ENCODE peak calls at places on chromosomes 5 and 9, in five cellular contexts. G is HepG2, Z is heart left ventricle, Q is mucosa of descending colon, J is HCT116. W is an unnamed sample.
A peak's percentile ranks its signal among the peaks of the same experiment; 100 is the strongest.

GRCh38 chr5:1320436-1321344 is 24.2 kb downstream of the CLPTM1L start:
- DNase-seq in G (no peak), Z (peak; percentile 16), Q (no peak), J (no peak), W (no peak)

GRCh38 chr5:105197531-105197930 is 1634.9 kb upstream of the NUDT12 start:
- DNase-seq in G (no peak), Z (no peak), Q (no peak), J (no peak), W (no peak)

GRCh38 chr5:66417681-66418248 is 178.4 kb upstream of the MAST4 start:
- DNase-seq in G (no peak), Z (no peak), Q (no peak), J (no peak), W (no peak)

GRCh38 chr5:145449794-145450193 is 385.3 kb downstream of the PRELID2 start:
- DNase-seq in G (no peak), Z (no peak), Q (no peak), J (no peak), W (no peak)

GRCh38 chr5:28390341-28390740 is 1352.0 kb upstream of the CDH9 start:
- DNase-seq in G (no peak), Z (no peak), Q (no peak), J (no peak), W (no peak)

GRCh38 chr9:8384126-8384525 is 584.5 kb upstream of the DMAC1 start:
- DNase-seq in G (no peak), Z (no peak), Q (no peak), J (no peak), W (no peak)

GRCh38 chr5:135053278-135053677 is 19.2 kb upstream of the PITX1 start:
- DNase-seq in G (no peak), Z (no peak), Q (no peak), J (no peak), W (peak; percentile 38)

GRCh38 chr9:16515879-16516289 is 354.6 kb downstream of the BNC2 start:
- DNase-seq in G (no peak), Z (no peak), Q (no peak), J (no peak), W (no peak)

GRCh38 chr9:130243015-130243881 is 22.3 kb upstream of the HMCN2 start:
- DNase-seq in G (peak; percentile 65), Z (peak; percentile 73), Q (peak; percentile 88), J (peak; percentile 47), W (peak; percentile 79)

GRCh38 chr9:136343121-136343883 is 16.0 kb downstream of the GPSM1 start:
- DNase-seq in G (no peak), Z (peak; percentile 91), Q (no peak), J (no peak), W (no peak)

GRCh38 chr5:542693-543311 is 18.6 kb upstream of the SLC9A3 start:
- DNase-seq in G (no peak), Z (peak; percentile 15), Q (no peak), J (no peak), W (peak; percentile 8)

GRCh38 chr5:79924936-79925893 is 65.8 kb downstream of the MTX3 start:
- DNase-seq in G (no peak), Z (no peak), Q (peak; percentile 2), J (no peak), W (no peak)

GRCh38 chr9:92711146-92711545 is 41.2 kb upstream of the IPPK start:
- DNase-seq in G (no peak), Z (no peak), Q (no peak), J (no peak), W (no peak)

GRCh38 chr9:96067551-96068076 is 192.1 kb downstream of the ERCC6L2 start:
- DNase-seq in G (no peak), Z (no peak), Q (no peak), J (no peak), W (no peak)

GRCh38 chr9:107848598-107848997 is 359.0 kb upstream of the KLF4 start:
- DNase-seq in G (no peak), Z (no peak), Q (no peak), J (no peak), W (no peak)

GRCh38 chr9:74942801-74943200 is 9.9 kb downstream of the C9orf40 start:
- DNase-seq in G (no peak), Z (no peak), Q (no peak), J (no peak), W (no peak)

GRCh38 chr5:139188558-139189270 is 9.5 kb downstream of the SIL1 start:
- DNase-seq in G (peak; percentile 32), Z (no peak), Q (no peak), J (no peak), W (no peak)

GRCh38 chr5:67063791-67064190 is 132.8 kb downstream of the CD180 start:
- DNase-seq in G (no peak), Z (no peak), Q (no peak), J (no peak), W (no peak)

GRCh38 chr9:125399165-125399564 is 137.5 kb downstream of the GAPVD1 start:
- DNase-seq in G (no peak), Z (no peak), Q (no peak), J (no peak), W (no peak)

GRCh38 chr5:59390074-59390659 is 503.4 kb downstream of the PDE4D start:
- DNase-seq in G (peak; percentile 18), Z (no peak), Q (peak; percentile 66), J (no peak), W (no peak)

GRCh38 chr9:121636411-121636865 is 15.0 kb upstream of the DAB2IP start:
- DNase-seq in G (no peak), Z (no peak), Q (no peak), J (no peak), W (no peak)

GRCh38 chr5:32909207-32909606 is 198.1 kb downstream of the NPR3 start:
- DNase-seq in G (no peak), Z (no peak), Q (no peak), J (no peak), W (no peak)

GRCh38 chr9:88783613-88784230 is 207.5 kb upstream of the S1PR3 start:
- DNase-seq in G (no peak), Z (no peak), Q (no peak), J (no peak), W (no peak)

GRCh38 chr5:112878760-112879159 is 17.7 kb downstream of the SRP19 start:
- DNase-seq in G (no peak), Z (no peak), Q (peak; percentile 20), J (peak; percentile 19), W (no peak)

GRCh38 chr5:158154226-158155005 is 295.5 kb upstream of the CLINT1 start:
- DNase-seq in G (no peak), Z (peak; percentile 37), Q (no peak), J (no peak), W (no peak)

GRCh38 chr9:111029260-111029659 is 9.0 kb downstream of the LPAR1 start:
- DNase-seq in G (no peak), Z (no peak), Q (no peak), J (no peak), W (no peak)

GRCh38 chr5:158699336-158699735 is 400.4 kb downstream of the EBF1 start:
- DNase-seq in G (no peak), Z (no peak), Q (no peak), J (no peak), W (no peak)

GRCh38 chr5:150302301-150303069 is at the start of gene ARSI:
- DNase-seq in G (no peak), Z (peak; percentile 56), Q (peak; percentile 23), J (no peak), W (peak; percentile 40)
- TF ChIP-seq CTCF in G (peak; percentile 76), Z (no peak), Q (no peak), J (no peak), W (no peak)

GRCh38 chr9:68704498-68704803 is 589 bp upstream of the PIP5K1B start:
- DNase-seq in G (no peak), Z (no peak), Q (no peak), J (no peak), W (no peak)
- H3K4me3 ChIP-seq in G (peak overlapping the region; percentile 89), Z (peak overlapping the region; percentile 66), Q (peak overlapping the region; percentile 58), J (no peak overlapping the region), W (peak overlapping the region; percentile 54)

DNA sequence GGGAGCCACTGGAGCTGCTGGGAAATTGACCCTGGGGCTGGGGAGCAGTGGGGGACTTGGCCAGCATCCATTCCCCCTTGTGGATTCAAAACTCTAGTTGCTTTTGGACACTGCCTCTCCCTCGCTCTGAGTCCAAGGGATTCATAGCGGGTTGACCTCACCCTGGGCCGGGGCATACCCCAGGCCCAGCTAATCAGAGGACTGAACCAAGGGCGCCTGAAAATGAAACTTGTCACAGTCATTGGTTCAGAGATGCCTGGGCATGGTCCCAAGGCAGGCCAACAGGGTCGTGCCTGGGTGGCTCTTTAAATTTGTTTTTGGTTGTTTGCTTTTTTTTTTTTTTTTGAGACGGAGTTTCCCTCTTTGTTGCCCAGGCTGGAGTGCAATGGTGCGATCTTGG is 22.6 kb downstream of the STK10 start:
- DNase-seq in G (no peak), Z (no peak), Q (no peak), J (no peak), W (no peak)
- H3K4me1 ChIP-seq in G (peaks cover 46% of the 10 kb centered on the region), Z (peaks cover 85% of the 10 kb centered on the region), Q (peaks cover 7% of the 10 kb centered on the region), J (no peaks in the 10 kb centered on the region), W (peaks cover 15% of the 10 kb centered on the region)

GRCh38 chr5:121630402-121630801 is 221.3 kb upstream of the FTMT start:
- DNase-seq in G (peak; percentile 18), Z (no peak), Q (peak; percentile 24), J (no peak), W (no peak)
- TF ChIP-seq CTCF in G (peak; percentile 66), Z (no peak), Q (no peak), J (no peak), W (no peak)

W was measured in transverse colon.